ENCODE peak calls at places on chromosomes 16 and 17, in five cellular contexts. S is neuronal stem cell, M is IMR-90, E is mesenchymal stem cell, D is H9. B is an unnamed sample.

GRCh38 chr17:42531455-42532354 is 4.3 kb upstream of the NAGLU start:
- DNase-seq in E (peak), S (no peak), D (peak), M (peak), B (peak)

GRCh38 chr17:62628845-62629555 is 1.5 kb downstream of the MRC2 start:
- DNase-seq in D (peak), E (peak), S (no peak), M (peak), B (peak)

GRCh38 chr16:87441886-87442580 is 49.9 kb downstream of the MAP1LC3B start:
- DNase-seq in S (no peak), E (peak), D (no peak), M (peak), B (no peak)

GRCh38 chr16:81401035-81401950 is 43.3 kb upstream of the CMIP start:
- DNase-seq in M (peak), S (no peak), E (peak), D (no peak), B (no peak)

GRCh38 chr16:8237452-8237851 is 352.9 kb downstream of the TMEM114 start:
- DNase-seq in M (no peak), D (no peak), S (no peak), E (no peak), B (peak)

GRCh38 chr16:81493755-81494433 is 49.3 kb downstream of the CMIP start:
- DNase-seq in S (no peak), E (peak), M (peak), D (no peak), B (peak)

GRCh38 chr17:28513476-28513875 is 7.3 kb downstream of the FOXN1 start:
- DNase-seq in D (no peak), E (no peak), M (no peak), S (no peak), B (no peak)

GRCh38 chr16:17342031-17342430 is 128.7 kb downstream of the XYLT1 start:
- DNase-seq in D (no peak), S (no peak), E (no peak), M (no peak), B (no peak)

GRCh38 chr17:38428643-38429371 is 543 bp downstream of the ARHGAP23 start:
- DNase-seq in E (peak), S (no peak), D (peak), M (peak), B (no peak)

GRCh38 chr17:47829870-47830269 is 1.5 kb downstream of the MRPL10 start:
- DNase-seq in S (no peak), E (peak), D (no peak), M (no peak), B (no peak)

GRCh38 chr16:49465661-49466528 is 92.3 kb downstream of the C16orf78 start:
- DNase-seq in D (peak), S (no peak), M (no peak), E (no peak), B (no peak)

GRCh38 chr17:81395600-81396277 is 482 bp downstream of the BAHCC1 start:
- DNase-seq in D (no peak), S (no peak), M (no peak), E (no peak), B (no peak)

GRCh38 chr16:79777679-79778078 is 177.1 kb upstream of the MAF start:
- DNase-seq in D (no peak), M (no peak), S (no peak), E (no peak), B (no peak)

GRCh38 chr17:63356275-63356905 is 89.7 kb downstream of the CYB561 start:
- DNase-seq in M (peak), S (no peak), E (peak), D (no peak), B (no peak)

GRCh38 chr17:17476865-17477467 is at the start of gene MED9:
- DNase-seq in M (peak), S (peak), D (peak), E (peak), B (peak)

GRCh38 chr17:79213305-79213704 is 138.7 kb downstream of the ENGASE start:
- DNase-seq in D (peak), S (no peak), E (no peak), M (no peak), B (no peak)
- H2BK15ac ChIP-seq in D (no peak), S (peak), E (no peak), M (no peak), B (no peak)

DNA sequence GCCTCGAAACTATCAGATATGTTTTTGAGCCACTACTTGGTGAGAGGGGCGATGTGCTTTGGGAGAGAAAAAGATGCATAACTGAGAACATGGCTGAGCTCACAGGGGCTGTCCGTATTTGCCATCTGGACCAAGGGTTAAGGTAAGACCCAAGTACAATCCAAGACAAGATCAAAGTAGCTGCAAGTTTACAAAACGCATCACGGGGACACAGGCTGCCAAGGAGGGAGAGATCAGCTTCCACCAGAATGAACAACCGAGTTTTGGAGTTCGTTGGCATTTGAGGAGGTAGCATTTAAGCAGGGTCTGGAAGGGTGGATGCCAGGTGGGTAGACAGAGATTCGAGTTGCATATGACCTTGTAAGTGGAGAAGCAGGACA is 2.2 kb downstream of the PITPNC1 start:
- DNase-seq in E (no peak), M (no peak), D (no peak), S (no peak), B (no peak)
- H3K18ac ChIP-seq in E (no peak), M (peak), D (peak), S (no peak), B (peak)

GRCh38 chr17:76927982-76928381 is 59.8 kb downstream of the MGAT5B start:
- DNase-seq in E (no peak), S (no peak), D (no peak), M (no peak), B (no peak)

GRCh38 chr17:76924345-76925332 is 56.4 kb downstream of the MGAT5B start:
- DNase-seq in S (no peak), D (no peak), M (no peak), E (no peak), B (no peak)

GRCh38 chr17:76927577-76927976 is 59.4 kb downstream of the MGAT5B start:
- DNase-seq in E (no peak), S (no peak), M (no peak), D (no peak), B (no peak)

GRCh38 chr17:76925333-76925935 is 57.2 kb downstream of the MGAT5B start:
- DNase-seq in D (no peak), M (no peak), S (no peak), E (peak), B (no peak)

GRCh38 chr17:76926237-76926866 is 58.1 kb downstream of the MGAT5B start:
- DNase-seq in E (no peak), S (no peak), D (no peak), M (no peak), B (no peak)
- H2BK15ac ChIP-seq in E (no peak), S (no peak), D (no peak), M (no peak), B (no peak)

GRCh38 chr16:19766988-19767387 is 48.9 kb downstream of the IQCK start:
- DNase-seq in E (no peak), S (no peak), M (no peak), D (no peak), B (no peak)

GRCh38 chr16:19769239-19769638 is 51.2 kb downstream of the IQCK start:
- DNase-seq in E (no peak), M (no peak), D (no peak), S (no peak), B (no peak)

GRCh38 chr16:19767497-19767896 is 49.4 kb downstream of the IQCK start:
- DNase-seq in S (no peak), D (no peak), M (no peak), E (no peak), B (no peak)

GRCh38 chr16:19766554-19766884 is 48.4 kb downstream of the IQCK start:
- DNase-seq in S (no peak), D (no peak), E (no peak), M (no peak), B (no peak)

DNA sequence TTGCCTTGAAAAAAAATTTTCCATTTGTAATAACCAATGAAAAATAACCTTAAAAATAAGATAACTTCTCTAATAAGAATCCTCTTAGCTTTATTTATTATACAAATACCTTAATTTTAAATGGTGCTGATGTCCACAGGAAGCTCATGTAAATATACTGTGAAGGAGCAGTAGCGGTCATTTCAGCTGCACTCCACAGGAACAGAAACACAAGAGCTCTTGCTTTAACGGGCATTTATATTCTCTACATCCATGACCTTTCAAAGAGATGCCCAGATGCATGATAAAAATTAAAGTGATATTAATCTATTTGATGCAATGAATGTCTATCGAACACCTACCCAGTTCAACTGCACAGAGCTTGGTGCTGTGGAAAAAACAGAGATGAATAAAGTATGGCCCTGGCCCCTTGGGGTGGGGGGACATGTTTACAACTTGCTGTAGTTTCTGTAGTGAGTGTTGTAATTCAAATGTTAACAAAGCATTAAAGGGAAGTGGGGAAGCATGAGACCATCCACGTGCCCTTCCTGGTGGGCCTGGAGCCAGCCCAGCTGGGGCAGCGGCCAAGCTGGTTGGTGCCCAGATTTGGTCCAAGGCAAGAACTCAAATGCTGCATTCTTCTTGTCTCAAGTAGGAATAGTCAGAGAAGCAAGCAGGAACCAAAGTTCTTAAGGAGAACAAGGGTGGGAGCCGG is 47.9 kb downstream of the IQCK start:
- DNase-seq in M (no peak), D (no peak), S (no peak), E (no peak), B (no peak)
- H3K18ac ChIP-seq in M (no peak), D (no peak), S (no peak), E (no peak), B (no peak)

GRCh38 chr17:74153456-74153810 is 50.0 kb upstream of the RPL38 start:
- DNase-seq in E (no peak), D (no peak), M (no peak), S (no peak), B (no peak)
- H2BK15ac ChIP-seq in E (no peak), D (no peak), M (no peak), S (no peak), B (no peak)

DNA sequence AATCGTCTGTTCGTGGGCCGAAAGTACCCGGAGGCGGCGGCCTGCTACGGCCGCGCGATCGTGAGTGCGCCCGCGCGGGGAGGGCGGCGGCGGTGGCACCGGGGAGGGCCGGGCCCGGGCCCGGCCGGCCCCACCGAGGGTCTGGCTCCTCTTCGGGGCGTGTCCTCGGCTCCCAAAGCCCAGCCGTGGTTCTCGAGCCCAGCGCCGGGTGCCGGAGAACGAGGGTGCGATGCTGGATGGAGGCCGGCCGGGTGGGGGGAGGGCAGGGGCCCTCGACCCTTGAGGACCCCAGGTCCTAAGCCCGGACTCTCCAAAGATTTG is 375 bp downstream of the STUB1 start:
- DNase-seq in D (no peak), E (no peak), M (no peak), S (no peak), B (no peak)
- H3K18ac ChIP-seq in D (no peak), E (peak), M (no peak), S (peak), B (peak)

GRCh38 chr16:51390877-51391276 is 239.8 kb upstream of the SALL1 start:
- DNase-seq in M (no peak), D (peak), E (no peak), S (no peak), B (peak)
- H2BK15ac ChIP-seq in M (no peak), D (no peak), E (no peak), S (no peak), B (no peak)

GRCh38 chr16:77858060-77858459 is 69.7 kb downstream of the VAT1L start:
- DNase-seq in E (no peak), S (no peak), D (no peak), M (no peak), B (no peak)

GRCh38 chr16:77859493-77860232 is 71.3 kb downstream of the VAT1L start:
- DNase-seq in E (no peak), D (no peak), M (no peak), S (no peak), B (no peak)

GRCh38 chr16:77860944-77861343 is 72.6 kb downstream of the VAT1L start:
- DNase-seq in S (no peak), M (no peak), D (no peak), E (no peak), B (no peak)

GRCh38 chr16:77853125-77853524 is 64.8 kb downstream of the VAT1L start:
- DNase-seq in D (no peak), M (no peak), E (no peak), S (no peak), B (no peak)

GRCh38 chr16:77856455-77857138 is 68.2 kb downstream of the VAT1L start:
- DNase-seq in M (no peak), D (peak), S (no peak), E (no peak), B (no peak)
- H3K18ac ChIP-seq in M (no peak), D (no peak), S (no peak), E (no peak), B (no peak)

GRCh38 chr17:3964203-3965122 is at the start of gene ATP2A3:
- DNase-seq in E (peak), D (no peak), S (no peak), M (no peak), B (peak)

GRCh38 chr17:3966720-3967363 is 2.6 kb upstream of the ATP2A3 start:
- DNase-seq in E (no peak), M (no peak), S (no peak), D (no peak), B (no peak)

GRCh38 chr17:3963214-3964201 is 729 bp downstream of the ATP2A3 start:
- DNase-seq in M (no peak), E (no peak), D (no peak), S (no peak), B (no peak)

GRCh38 chr17:3968017-3968416 is 3.8 kb upstream of the ATP2A3 start:
- DNase-seq in D (no peak), M (no peak), E (no peak), S (no peak), B (no peak)

GRCh38 chr17:3965123-3965800 is 1.0 kb upstream of the ATP2A3 start:
- DNase-seq in E (peak), M (no peak), S (peak), D (peak), B (peak)
- H2BK15ac ChIP-seq in E (peak), M (no peak), S (no peak), D (no peak), B (no peak)

DNA sequence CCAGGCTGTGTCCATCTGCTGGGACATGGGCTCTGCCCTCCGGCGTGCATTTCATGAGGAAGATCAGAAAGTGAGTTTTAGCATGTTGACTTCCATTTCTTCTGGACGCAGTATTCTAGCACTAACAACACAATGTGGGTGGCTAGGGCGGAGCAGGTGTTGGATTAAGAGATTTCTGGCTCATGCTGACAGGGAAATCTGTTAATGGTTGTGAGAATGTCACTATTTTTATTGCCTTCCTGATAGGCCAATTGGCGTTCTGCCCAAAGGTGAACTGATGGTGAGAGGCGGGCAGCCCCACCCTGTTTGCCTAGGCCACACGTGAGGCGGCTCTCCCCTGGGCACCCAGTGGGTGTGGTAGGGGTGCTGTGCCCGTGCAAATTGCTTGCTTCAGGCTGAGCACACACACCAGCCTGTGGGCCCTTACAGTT is 30.8 kb downstream of the PGS1 start:
- DNase-seq in M (no peak), S (no peak), D (no peak), E (no peak), B (no peak)
- H3K18ac ChIP-seq in M (no peak), S (no peak), D (no peak), E (peak), B (no peak)

B was measured in mesendoderm.